ENCODE peak calls at places on chromosomes 3 and 15, in four cellular contexts. X is activated naive CD4-positive, alpha-beta T cell; B is fibroblast of the aortic adventitia; O is activated CD8-positive, alpha-beta memory T cell treated with anti-CD3 and anti-CD28 coated beads, Interleukin-2, amount 10 ng/mL, durations not matched to agents 7 days and 5 days. N is an unnamed sample.

GRCh38 chr3:164406281-164406680 is 672.0 kb downstream of the SI start:
- DNase-seq in X (no peak), B (no peak), O (no peak), N (no peak)

GRCh38 chr3:115581347-115582135 is 41.8 kb upstream of the GAP43 start:
- DNase-seq in X (no peak), B (peak), O (no peak), N (peak)

GRCh38 chr3:109114746-109115145 is 3.2 kb downstream of the MORC1 start:
- DNase-seq in X (no peak), B (no peak), O (no peak), N (no peak)

GRCh38 chr15:76151599-76151974 is 91.8 kb downstream of the TMEM266 start:
- DNase-seq in X (no peak), B (no peak), O (no peak), N (no peak)

GRCh38 chr15:71664622-71665021 is 145.7 kb upstream of the NR2E3 start:
- DNase-seq in X (no peak), B (no peak), O (no peak), N (no peak)

GRCh38 chr3:103181175-103181574 is 746.4 kb downstream of the ZPLD1 start:
- DNase-seq in X (no peak), B (no peak), O (no peak), N (peak)

GRCh38 chr3:46925585-46925934 is 48.0 kb downstream of the PTH1R start:
- DNase-seq in X (no peak), B (no peak), O (no peak), N (no peak)

GRCh38 chr15:51830279-51830806 is 890 bp downstream of the TMOD3 start:
- DNase-seq in X (no peak), B (peak), O (no peak), N (peak)

GRCh38 chr15:63385911-63386531 is 4.4 kb upstream of the CA12 start:
- DNase-seq in X (no peak), B (no peak), O (no peak), N (no peak)

GRCh38 chr3:156606729-156607128 is 51.8 kb upstream of the SSR3 start:
- DNase-seq in X (no peak), B (no peak), O (no peak), N (peak)

GRCh38 chr3:187490366-187490765 is 122.2 kb downstream of the RTP4 start:
- DNase-seq in X (no peak), B (no peak), O (no peak), N (no peak)

GRCh38 chr3:95002665-95003064 is 939.8 kb downstream of the NSUN3 start:
- DNase-seq in X (no peak), B (no peak), O (no peak), N (no peak)

GRCh38 chr3:176514297-176514696 is 683.0 kb downstream of the TBL1XR1 start:
- DNase-seq in X (no peak), B (peak), O (no peak), N (peak)

GRCh38 chr3:198071602-198072285 is 111.7 kb downstream of the LMLN start:
- DNase-seq in X (no peak), B (peak), O (peak), N (peak)

GRCh38 chr15:70197945-70198361 is 100.2 kb upstream of the TLE3 start:
- DNase-seq in X (no peak), B (no peak), O (no peak), N (no peak)

GRCh38 chr3:128351476-128352085 is 115.1 kb downstream of the DNAJB8 start:
- DNase-seq in X (no peak), B (no peak), O (no peak), N (no peak)

GRCh38 chr3:133999891-134000685 is 29.6 kb downstream of the SLCO2A1 start:
- DNase-seq in X (no peak), B (no peak), O (peak), N (no peak)

GRCh38 chr3:69011331-69011730 is 2.2 kb downstream of the EOGT start:
- DNase-seq in X (no peak), B (no peak), O (no peak), N (no peak)

N was measured in adipocyte.